ENCODE peak calls at places on chromosomes 3 and 15, in six cellular contexts. D is GM12878, P is Panc1, W is HCT116, M is K562, Y is H1. V is an unnamed sample. For H3K4me1, the result is how much of the 10 kb centered on the place peaks cover.

GRCh38 chr15:93235926-93236781 is 147.1 kb upstream of the RGMA start:
- DNase-seq in D (no peak), P (no peak), W (no peak), Y (peak), M (no peak), V (no peak)

GRCh38 chr15:65099336-65099735 is 15.7 kb downstream of the UBAP1L start:
- DNase-seq in Y (no peak), W (no peak), D (no peak), P (no peak), M (no peak), V (peak)

GRCh38 chr15:77546050-77546501 is 86.6 kb downstream of the LINGO1 start:
- DNase-seq in W (no peak), Y (no peak), D (no peak), M (peak), P (peak), V (no peak)

GRCh38 chr3:194910414-194910979 is 224.8 kb downstream of the FAM43A start:
- DNase-seq in D (no peak), W (no peak), P (no peak), Y (no peak), M (no peak), V (no peak)

GRCh38 chr3:1766384-1766783 is 332.3 kb upstream of the CNTN4 start:
- DNase-seq in D (no peak), P (no peak), W (no peak), M (no peak), Y (no peak), V (no peak)

GRCh38 chr15:23648920-23649515 is 1.4 kb upstream of the MAGEL2 start:
- DNase-seq in Y (peak), W (no peak), M (peak), P (no peak), D (no peak), V (no peak)

GRCh38 chr3:179308006-179308405 is 14.8 kb upstream of the ZNF639 start:
- DNase-seq in W (no peak), Y (no peak), P (no peak), M (no peak), D (no peak), V (no peak)

GRCh38 chr15:70669966-70670658 is 93.2 kb downstream of the UACA start:
- DNase-seq in Y (no peak), M (peak), W (no peak), P (no peak), D (no peak), V (no peak)

GRCh38 chr3:101724329-101725191 is at the start of gene CEP97:
- DNase-seq in D (peak), P (peak), Y (peak), M (peak), W (peak), V (peak)

GRCh38 chr15:40550381-40551037 is 14.3 kb downstream of the CCDC32 start:
- DNase-seq in W (no peak), Y (no peak), M (no peak), D (peak), P (no peak), V (no peak)

GRCh38 chr3:153001428-153001827 is 160.6 kb upstream of the RAP2B start:
- DNase-seq in P (no peak), D (no peak), M (no peak), Y (no peak), W (no peak), V (no peak)

GRCh38 chr3:160981217-160981938 is 123.8 kb downstream of the B3GALNT1 start:
- DNase-seq in D (peak), M (no peak), W (no peak), P (no peak), Y (no peak), V (no peak)

GRCh38 chr3:127734754-127735473 is 62.2 kb downstream of the ABTB1 start:
- DNase-seq in M (no peak), P (no peak), W (no peak), D (no peak), Y (no peak), V (no peak)

GRCh38 chr15:74200871-74201419 is 1.6 kb downstream of the STRA6 start:
- DNase-seq in D (no peak), Y (no peak), W (no peak), P (no peak), M (no peak), V (no peak)

GRCh38 chr3:16240229-16241023 is 24.3 kb downstream of the DPH3 start:
- DNase-seq in W (no peak), Y (no peak), D (no peak), P (peak), M (no peak), V (no peak)

GRCh38 chr15:68557469-68558317 is 21.1 kb upstream of the CORO2B start:
- DNase-seq in M (no peak), P (no peak), W (no peak), Y (no peak), D (no peak), V (no peak)

GRCh38 chr3:139534444-139534812 is 5.1 kb downstream of the RBP1 start:
- DNase-seq in P (no peak), Y (no peak), D (no peak), M (no peak), W (peak), V (no peak)

GRCh38 chr15:42973114-42973513 is 52.5 kb upstream of the TTBK2 start:
- DNase-seq in W (no peak), Y (no peak), P (no peak), M (no peak), D (no peak), V (no peak)

GRCh38 chr15:99450896-99451358 is 114.9 kb upstream of the MEF2A start:
- DNase-seq in P (no peak), Y (peak), M (peak), D (no peak), W (no peak), V (peak)

GRCh38 chr3:56926513-56927282 is 124.9 kb upstream of the ARHGEF3 start:
- DNase-seq in Y (no peak), W (no peak), D (no peak), P (no peak), M (no peak), V (no peak)

GRCh38 chr15:28878209-28878608 is 7.6 kb upstream of the APBA2 start:
- DNase-seq in P (no peak), D (no peak), M (no peak), W (no peak), Y (no peak), V (no peak)

GRCh38 chr3:43363621-43364266 is 77.4 kb downstream of the SNRK start:
- DNase-seq in Y (no peak), M (no peak), P (no peak), D (no peak), W (no peak), V (no peak)

GRCh38 chr3:171676600-171677175 is 133.6 kb downstream of the PLD1 start:
- DNase-seq in Y (no peak), D (no peak), M (no peak), P (no peak), W (no peak), V (no peak)

GRCh38 chr3:131350506-131350905 is 31.1 kb upstream of the NUDT16 start:
- DNase-seq in W (no peak), D (no peak), M (no peak), P (no peak), Y (no peak), V (no peak)

GRCh38 chr3:153752405-153753027 is 368.7 kb upstream of the ARHGEF26 start:
- DNase-seq in M (no peak), D (no peak), P (no peak), Y (no peak), W (no peak), V (no peak)

GRCh38 chr15:75565062-75565970 is 13.8 kb downstream of the PTPN9 start:
- DNase-seq in M (no peak), Y (no peak), P (no peak), D (no peak), W (no peak), V (no peak)

DNA sequence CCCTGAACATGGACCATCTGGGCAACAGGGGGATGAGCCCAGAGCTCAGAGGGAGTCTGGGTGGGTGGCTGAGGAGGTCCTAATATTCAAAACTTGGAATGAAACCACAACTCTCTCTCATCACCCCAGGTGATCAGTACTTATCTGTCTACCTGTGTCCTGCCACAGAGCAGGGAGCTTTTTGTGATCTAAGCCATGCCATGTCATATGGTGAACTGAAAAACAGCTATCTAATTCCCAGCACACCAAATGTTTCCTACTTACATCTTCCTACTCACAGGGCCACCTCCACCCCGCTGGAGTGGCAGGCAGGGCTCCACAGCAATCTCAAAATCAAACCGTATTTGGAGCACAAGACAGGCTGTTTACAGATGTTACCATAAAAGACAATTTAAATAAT is 226.8 kb upstream of the IL12A start:
- DNase-seq in D (no peak), P (no peak), M (no peak), Y (no peak), W (no peak), V (no peak)
- H3K4me1 ChIP-seq in D (under half), P (under half), M (under half), Y (under half), W (half or more), V (half or more)

DNA sequence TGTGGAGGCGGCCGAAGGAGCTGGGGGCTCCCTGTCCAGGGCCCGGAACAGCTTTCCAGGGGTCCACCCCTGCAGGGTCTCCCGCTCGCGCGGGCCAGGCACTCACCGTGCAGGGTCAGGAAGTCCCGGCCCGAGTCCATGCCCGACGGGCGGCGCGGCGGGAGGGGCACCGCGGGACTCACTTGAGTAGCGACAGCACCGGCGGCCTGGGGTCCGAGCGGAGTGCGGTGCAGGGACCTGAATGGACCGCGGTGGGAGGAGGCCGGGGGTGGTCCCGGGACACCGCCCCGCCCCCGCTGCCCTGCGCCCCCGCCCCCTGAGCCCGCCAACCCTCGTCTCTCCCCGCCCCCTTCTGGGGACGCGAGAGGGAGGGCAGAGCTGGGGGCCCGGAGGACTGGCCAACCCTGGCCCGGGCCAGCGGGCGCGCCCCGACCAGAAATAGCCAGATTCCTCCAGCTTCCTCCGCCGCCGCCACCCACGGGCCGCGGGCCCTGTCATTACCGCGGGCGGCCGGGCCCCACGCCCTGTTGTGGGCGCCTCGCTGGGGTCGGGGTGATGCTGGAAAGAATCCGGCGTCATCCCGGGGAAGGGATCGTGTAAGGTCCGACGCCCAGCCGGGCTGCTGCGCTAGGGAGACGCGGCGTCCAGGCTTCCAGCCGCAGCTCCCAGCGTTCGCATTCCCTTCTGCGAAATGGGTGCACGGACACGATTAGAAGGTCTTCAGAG is at the start of gene PLCD1:
- DNase-seq in D (no peak), Y (peak), M (no peak), P (no peak), W (no peak), V (peak)
- TF ChIP-seq POLR2AphosphoS5 in D (no peak), Y (no peak), M (no peak), P (no peak), W (no peak), V (no peak)

GRCh38 chr3:172918568-172919296 is 168.2 kb downstream of the ECT2 start:
- DNase-seq in M (no peak), D (no peak), P (no peak), Y (no peak), W (no peak), V (no peak)
- H3K27ac ChIP-seq in M (peak), D (no peak), P (peak), Y (no peak), W (no peak), V (no peak)

GRCh38 chr3:186971578-186971977 is 41.3 kb downstream of the ST6GAL1 start:
- DNase-seq in W (no peak), D (no peak), M (no peak), P (no peak), Y (no peak), V (no peak)

GRCh38 chr3:186973702-186974101 is 43.4 kb downstream of the ST6GAL1 start:
- DNase-seq in D (no peak), W (no peak), P (no peak), M (no peak), Y (no peak), V (no peak)

GRCh38 chr3:186975726-186976125 is 45.4 kb downstream of the ST6GAL1 start:
- DNase-seq in W (no peak), M (no peak), D (no peak), Y (no peak), P (no peak), V (no peak)

GRCh38 chr3:186976802-186977201 is 46.5 kb downstream of the ST6GAL1 start:
- DNase-seq in D (no peak), W (no peak), Y (no peak), M (no peak), P (no peak), V (no peak)

DNA sequence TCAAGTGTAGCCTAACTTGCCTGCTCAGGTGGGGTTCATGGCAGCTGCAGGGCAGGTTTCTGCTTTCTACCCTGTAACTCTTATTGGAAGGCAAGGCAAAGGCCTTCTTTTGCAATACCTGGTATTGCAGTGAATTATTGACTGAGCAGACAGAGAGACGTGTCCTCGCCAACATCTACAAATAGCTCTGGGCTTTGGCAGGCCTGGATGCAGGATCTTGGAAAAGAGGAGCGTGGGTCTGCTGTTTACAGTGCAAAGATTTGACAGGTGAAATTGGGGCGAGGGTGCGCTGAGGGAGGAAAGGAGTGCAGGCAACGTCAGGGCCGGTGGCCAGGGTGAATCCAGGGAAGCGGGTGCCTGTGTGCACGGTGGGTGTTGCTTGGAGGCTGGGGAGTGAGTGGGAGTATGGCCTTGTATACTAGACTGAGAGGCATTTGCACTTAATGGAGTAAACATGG is 44.5 kb downstream of the ST6GAL1 start:
- DNase-seq in Y (no peak), M (no peak), P (no peak), W (no peak), D (no peak), V (no peak)
- H3K4me1 ChIP-seq in Y (under half), M (under half), P (under half), W (under half), D (under half), V (under half)

GRCh38 chr15:85633859-85634258 is 160.9 kb downstream of the KLHL25 start:
- DNase-seq in D (no peak), W (no peak), Y (no peak), P (no peak), M (no peak), V (no peak)
- TF ChIP-seq POLR2AphosphoS5 in D (no peak), W (no peak), Y (no peak), P (no peak), M (no peak), V (no peak)

DNA sequence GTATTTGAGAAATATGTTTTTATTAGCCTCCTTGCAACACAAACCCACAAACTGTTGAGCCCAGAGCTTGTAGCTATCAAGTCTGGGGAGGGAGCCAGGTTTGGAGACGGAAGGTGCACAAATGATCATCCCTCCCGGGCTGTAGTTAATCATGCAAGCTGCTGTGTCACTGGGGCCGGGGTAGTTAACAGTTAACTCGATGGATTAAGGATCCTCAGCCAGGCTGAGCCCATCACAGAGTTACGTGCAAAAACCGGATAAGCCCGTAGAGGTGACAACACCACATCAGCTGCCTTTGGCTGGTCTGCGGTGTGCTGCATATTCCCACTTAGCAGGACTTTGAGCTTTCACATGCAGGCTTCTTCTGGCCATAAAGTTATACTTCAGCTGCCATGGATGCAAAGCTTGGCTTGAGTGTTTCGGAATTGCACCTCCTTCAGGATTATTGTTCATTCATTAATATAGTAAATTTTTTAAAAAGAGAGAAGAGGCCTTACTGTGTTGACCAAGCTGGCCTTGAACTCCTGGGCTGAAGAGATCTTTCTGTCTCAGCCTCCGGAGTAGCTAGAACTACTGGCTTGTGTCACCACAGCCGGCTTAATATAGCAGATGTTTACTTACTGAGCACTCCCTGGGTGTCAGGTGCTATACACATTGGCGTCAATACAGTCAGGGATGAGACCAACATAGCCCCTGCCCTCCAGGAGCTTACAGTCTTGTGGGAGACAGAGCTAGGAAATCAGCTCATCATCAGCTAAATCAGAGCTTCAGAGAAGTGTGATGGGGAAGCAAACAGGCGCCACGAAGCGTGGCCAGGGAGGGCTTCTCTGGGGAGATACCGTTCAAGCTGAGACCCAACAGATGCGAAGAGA is 226.8 kb upstream of the BHLHE40 start:
- DNase-seq in M (peak), Y (no peak), W (no peak), D (no peak), P (no peak), V (no peak)
- H3K27ac ChIP-seq in M (no peak), Y (no peak), W (no peak), D (peak), P (no peak), V (peak)

GRCh38 chr3:177601120-177601519 is 403.8 kb upstream of the TBL1XR1 start:
- DNase-seq in Y (no peak), M (no peak), D (no peak), W (no peak), P (no peak), V (no peak)
- H3K4me1 ChIP-seq in Y (under half), M (under half), D (under half), W (under half), P (under half), V (half or more)